ENCODE peak calls at places on chromosomes 3 and 15, in four cellular contexts. M, Z, O and H are unnamed samples.

GRCh38 chr3:128324911-128325592 is 141.6 kb downstream of the DNAJB8 start:
- DNase-seq in M (no peak), Z (no peak), O (no peak), H (peak)

GRCh38 chr3:23455775-23456174 is 252.6 kb downstream of the UBE2E2 start:
- DNase-seq in M (no peak), Z (no peak), O (no peak), H (no peak)

GRCh38 chr3:113240841-113241240 is 29.5 kb downstream of the BOC start:
- DNase-seq in M (no peak), Z (no peak), O (no peak), H (peak)

GRCh38 chr15:70101459-70102113 is 3.9 kb upstream of the TLE3 start:
- DNase-seq in M (peak), Z (peak), O (no peak), H (peak)

GRCh38 chr3:56415672-56416071 is 52.6 kb downstream of the ERC2 start:
- DNase-seq in M (no peak), Z (no peak), O (no peak), H (no peak)

GRCh38 chr15:48330855-48331795 is at the start of gene DUT:
- DNase-seq in M (peak), Z (peak), O (peak), H (peak)

GRCh38 chr3:24551626-24552025 is 57.0 kb upstream of the THRB start:
- DNase-seq in M (no peak), Z (no peak), O (no peak), H (no peak)

GRCh38 chr15:70525551-70525950 is 237.8 kb downstream of the UACA start:
- DNase-seq in M (no peak), Z (no peak), O (no peak), H (no peak)

GRCh38 chr3:159634414-159634813 is 354.2 kb upstream of the IL12A start:
- DNase-seq in M (no peak), Z (no peak), O (no peak), H (no peak)

GRCh38 chr15:28989239-28989830 is 103.6 kb downstream of the APBA2 start:
- DNase-seq in M (peak), Z (peak), O (no peak), H (peak)

GRCh38 chr3:132805071-132805470 is 82.9 kb upstream of the NPHP3 start:
- DNase-seq in M (no peak), Z (no peak), O (no peak), H (no peak)

GRCh38 chr15:66042624-66043023 is 173.3 kb downstream of the RAB11A start:
- DNase-seq in M (no peak), Z (no peak), O (no peak), H (peak)

GRCh38 chr15:52427804-52428203 is 100.9 kb downstream of the MYO5A start:
- DNase-seq in M (no peak), Z (peak), O (no peak), H (no peak)

GRCh38 chr15:59833366-59833765 is 144.2 kb upstream of the BNIP2 start:
- DNase-seq in M (no peak), Z (no peak), O (no peak), H (no peak)

GRCh38 chr3:139571744-139572143 is 32.2 kb upstream of the RBP1 start:
- DNase-seq in M (no peak), Z (no peak), O (no peak), H (no peak)

GRCh38 chr15:36133686-36134085 is 445.7 kb upstream of the CDIN1 start:
- DNase-seq in M (no peak), Z (no peak), O (no peak), H (no peak)

GRCh38 chr15:34855397-34855796 is 60.0 kb upstream of the ACTC1 start:
- DNase-seq in M (no peak), Z (no peak), O (no peak), H (no peak)

GRCh38 chr3:153856932-153857331 is 264.3 kb upstream of the ARHGEF26 start:
- DNase-seq in M (no peak), Z (no peak), O (no peak), H (no peak)

GRCh38 chr3:117846238-117846637 is 1136.7 kb downstream of the TUSC7 start:
- DNase-seq in M (no peak), Z (no peak), O (no peak), H (no peak)

GRCh38 chr3:195906865-195907729 is 1.3 kb downstream of the TNK2 start:
- DNase-seq in M (no peak), Z (no peak), O (peak), H (no peak)

GRCh38 chr3:193207290-193207689 is 33.7 kb upstream of the PLAAT1 start:
- DNase-seq in M (no peak), Z (no peak), O (no peak), H (no peak)

GRCh38 chr3:111069974-111070751 is 1.5 kb upstream of the NECTIN3 start:
- DNase-seq in M (peak), Z (peak), O (no peak), H (no peak)

GRCh38 chr3:120567370-120568197 is 28.6 kb upstream of the NDUFB4 start:
- DNase-seq in M (no peak), Z (peak), O (no peak), H (no peak)

GRCh38 chr3:64684715-64685261 is 3.0 kb downstream of the ADAMTS9 start:
- DNase-seq in M (peak), Z (peak), O (no peak), H (peak)

GRCh38 chr3:123353227-123353851 is 95.6 kb downstream of the ADCY5 start:
- DNase-seq in M (no peak), Z (no peak), O (no peak), H (no peak)

DNA sequence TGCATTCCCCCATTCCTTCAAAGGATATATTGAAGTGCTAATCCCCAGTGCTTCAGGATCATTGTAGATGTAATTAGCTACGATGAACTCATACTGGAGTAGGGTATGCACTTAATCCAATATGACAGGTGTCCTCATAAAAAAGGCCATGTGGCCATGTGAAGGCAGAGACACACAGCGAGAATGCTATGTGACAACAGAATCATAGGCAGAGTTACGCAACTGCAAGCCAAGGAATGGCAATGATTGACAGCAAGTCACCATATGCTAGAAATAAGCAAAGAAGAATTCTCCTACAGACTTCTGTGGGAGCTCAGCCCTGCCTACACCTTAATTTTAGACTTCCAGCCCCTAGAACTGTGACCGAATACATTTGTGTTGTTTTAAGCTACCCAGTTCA is 875.6 kb upstream of the ROBO1 start:
- DNase-seq in M (no peak), Z (no peak), O (no peak), H (no peak)
- TF ChIP-seq CTCF in M (no peak), Z (no peak), O (no peak), H (no peak)

DNA sequence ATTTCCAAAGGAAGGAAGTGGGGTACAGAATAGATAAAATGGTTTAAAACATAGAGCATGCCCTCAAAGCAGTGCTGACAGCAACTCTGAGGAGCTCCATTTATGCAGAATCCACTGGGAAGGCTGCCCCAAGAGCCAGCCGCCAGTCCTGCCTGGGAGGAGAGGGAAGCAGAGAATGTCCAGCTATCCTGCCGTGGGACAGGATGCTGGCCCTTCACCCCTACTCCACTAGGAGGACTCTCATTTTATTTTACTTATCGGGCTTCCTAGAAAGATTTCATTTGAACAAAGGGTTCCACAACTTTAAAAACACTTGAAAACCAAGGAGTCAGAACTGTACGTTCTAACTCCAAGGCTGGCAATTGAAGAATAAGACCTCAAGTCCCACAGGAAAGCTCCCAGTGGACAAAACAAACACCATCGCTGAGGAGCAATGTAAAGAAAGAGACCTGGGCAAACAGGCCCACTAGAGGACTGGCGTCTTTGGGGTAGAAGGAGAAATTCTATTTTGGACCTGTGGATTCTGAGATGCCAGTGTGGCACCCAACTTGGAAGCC is 9.7 kb downstream of the SFMBT1 start:
- DNase-seq in M (no peak), Z (no peak), O (no peak), H (no peak)
- TF ChIP-seq CTCF in M (peak), Z (no peak), O (no peak), H (peak)

GRCh38 chr3:58627941-58628340 is 38.6 kb downstream of the FAM3D start:
- DNase-seq in M (no peak), Z (no peak), O (no peak), H (no peak)

GRCh38 chr3:58627580-58627894 is 39.0 kb downstream of the FAM3D start:
- DNase-seq in M (no peak), Z (no peak), O (no peak), H (no peak)

GRCh38 chr3:58629629-58630028 is 36.9 kb downstream of the FAM3D start:
- DNase-seq in M (no peak), Z (no peak), O (no peak), H (no peak)

GRCh38 chr3:58630081-58630709 is 36.4 kb downstream of the FAM3D start:
- DNase-seq in M (peak), Z (peak), O (peak), H (peak)

DNA sequence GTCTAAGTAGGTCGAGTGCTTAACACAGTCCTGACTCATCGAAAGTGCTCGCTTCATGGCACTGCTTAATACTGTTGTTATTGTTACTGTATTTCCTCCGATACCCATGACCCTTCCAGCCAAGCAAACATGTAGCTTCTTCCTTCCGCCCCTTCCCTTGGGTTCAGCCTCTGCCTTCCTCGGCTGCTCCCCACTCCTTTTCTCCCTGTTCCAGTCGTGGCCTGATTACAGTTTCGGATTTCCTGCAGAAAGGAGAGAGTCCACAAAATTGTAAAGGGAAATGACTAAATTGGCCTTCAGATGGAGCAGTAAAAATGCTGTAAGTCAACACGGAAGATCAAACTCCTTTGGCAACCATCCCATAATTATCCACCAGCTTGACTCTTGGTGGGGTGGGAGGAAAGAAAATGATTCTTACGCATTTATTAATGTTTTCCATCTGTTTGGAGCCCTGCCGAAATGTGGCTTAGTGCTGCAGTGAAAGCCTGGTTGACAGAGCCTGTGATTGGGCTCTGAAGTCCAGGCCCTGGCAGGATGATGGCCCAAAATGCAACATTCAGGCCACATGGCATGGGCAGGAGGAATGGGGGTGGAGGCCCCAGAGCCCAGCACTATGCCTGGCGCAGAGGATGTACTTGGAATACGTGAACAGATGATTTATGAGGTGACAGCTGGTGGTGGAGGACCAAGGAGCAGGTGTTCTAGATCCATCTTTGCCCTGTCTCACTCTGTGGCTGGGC is 37.6 kb downstream of the FAM3D start:
- DNase-seq in M (no peak), Z (no peak), O (no peak), H (no peak)
- TF ChIP-seq CTCF in M (no peak), Z (no peak), O (no peak), H (no peak)

GRCh38 chr15:32657198-32657886 is 15.8 kb downstream of the SCG5 start:
- DNase-seq in M (no peak), Z (no peak), O (no peak), H (no peak)
- TF ChIP-seq CTCF in M (no peak), Z (no peak), O (no peak), H (peak)

GRCh38 chr15:75694241-75695182 is 18.1 kb downstream of the CSPG4 start:
- DNase-seq in M (peak), Z (peak), O (no peak), H (peak)
- TF ChIP-seq CTCF in M (no peak), Z (peak), O (no peak), H (peak)

DNA sequence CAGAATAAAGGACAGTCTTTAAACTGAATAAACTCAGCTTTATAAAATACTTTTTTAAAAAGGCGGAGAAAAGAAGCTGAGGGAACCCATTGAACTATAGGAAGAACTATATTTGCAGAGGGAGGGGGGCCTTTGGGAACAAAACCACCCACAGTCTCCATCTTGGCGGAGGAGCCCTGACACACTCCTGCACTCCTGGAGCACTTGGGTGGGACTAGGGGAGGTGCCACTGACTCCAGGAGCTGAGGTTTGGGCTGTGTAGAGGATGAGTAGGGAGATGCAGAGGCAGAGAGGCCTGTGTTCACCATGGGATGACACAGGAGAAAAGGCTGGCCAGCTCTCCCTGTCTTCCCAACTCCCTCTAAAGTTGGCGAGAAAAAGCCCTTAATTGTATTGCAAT is 35.8 kb downstream of the IFT122 start:
- DNase-seq in M (no peak), Z (no peak), O (no peak), H (no peak)
- TF ChIP-seq CTCF in M (no peak), Z (no peak), O (no peak), H (no peak)